ENCODE peak calls at places on chromosomes 13 and 19, in four cellular contexts. J, Y, S and A are unnamed samples.
A peak's percentile ranks its signal among the peaks of the same experiment; 100 is the strongest.

GRCh38 chr19:15448778-15449619 is 757 bp downstream of the WIZ start:
- DNase-seq in S (no peak), J (peak; percentile 44), Y (no peak), A (no peak)

GRCh38 chr13:30114586-30115256 is 192.6 kb downstream of the KATNAL1 start:
- DNase-seq in Y (peak; percentile 87), J (peak; percentile 87), S (peak; percentile 75), A (no peak)

GRCh38 chr13:75870397-75870801 is 234.3 kb downstream of the LMO7 start:
- DNase-seq in S (peak; percentile 8), Y (peak; percentile 31), J (peak; percentile 58), A (no peak)

GRCh38 chr19:8445488-8446001 is 770 bp downstream of the HNRNPM start:
- DNase-seq in Y (peak; percentile 46), J (peak; percentile 71), S (peak; percentile 16), A (no peak)

GRCh38 chr19:17441241-17442135 is 7.0 kb downstream of the TMEM221 start:
- DNase-seq in S (no peak), J (peak; percentile 57), Y (peak; percentile 35), A (no peak)

GRCh38 chr19:41111296-41111695 is 2.9 kb upstream of the CYP2F1 start:
- DNase-seq in J (no peak), Y (no peak), S (no peak), A (no peak)

GRCh38 chr13:44334751-44335150 is 38.9 kb upstream of the SERP2 start:
- DNase-seq in S (no peak), J (no peak), Y (no peak), A (no peak)

GRCh38 chr19:47019431-47020041 is at the start of gene NPAS1:
- DNase-seq in S (no peak), J (no peak), Y (no peak), A (no peak)

GRCh38 chr19:3610745-3611717 is 4.4 kb upstream of the TBXA2R start:
- DNase-seq in J (no peak), S (no peak), Y (no peak), A (no peak)

GRCh38 chr19:32890326-32890725 is 20.8 kb upstream of the SLC7A9 start:
- DNase-seq in Y (no peak), S (no peak), J (no peak), A (no peak)

GRCh38 chr19:15237759-15238638 is 5.8 kb upstream of the EPHX3 start:
- DNase-seq in S (no peak), J (no peak), Y (no peak), A (no peak)

GRCh38 chr19:5271145-5271544 is 69.5 kb downstream of the PTPRS start:
- DNase-seq in J (peak; percentile 50), Y (no peak), S (no peak), A (no peak)

GRCh38 chr13:30134578-30134977 is 172.8 kb downstream of the KATNAL1 start:
- DNase-seq in J (no peak), Y (no peak), S (no peak), A (no peak)

GRCh38 chr13:41500501-41500900 is 43.2 kb downstream of the RGCC start:
- DNase-seq in S (no peak), J (peak; percentile 9), Y (peak; percentile 40), A (no peak)